ENCODE peak calls at places on chromosomes 16 and 17, in ten cellular contexts. One of them, this sample, is unnamed.

GRCh38 chr17:81885869-81886548 is 5.4 kb downstream of the ALYREF start:
- DNase-seq in foreskin fibroblast: peak
- DNase-seq in endothelial cell: no peak
- DNase-seq in progenitor cell of endocrine pancreas: no peak
- DNase-seq in thoracic aorta: no peak
- DNase-seq in fibroblast of the aortic adventitia: no peak
- DNase-seq in fibroblast of pulmonary artery: no peak
- DNase-seq in AG09309: no peak
- DNase-seq in K562: no peak
- DNase-seq in dorsolateral prefrontal cortex: no peak
- DNase-seq in this sample: no peak

GRCh38 chr17:63696381-63696961 is 3.5 kb downstream of the LIMD2 start:
- DNase-seq in foreskin fibroblast: peak
- DNase-seq in endothelial cell: peak
- DNase-seq in progenitor cell of endocrine pancreas: no peak
- DNase-seq in thoracic aorta: no peak
- DNase-seq in fibroblast of the aortic adventitia: peak
- DNase-seq in fibroblast of pulmonary artery: peak
- DNase-seq in AG09309: no peak
- DNase-seq in K562: peak
- DNase-seq in dorsolateral prefrontal cortex: no peak
- DNase-seq in this sample: peak

GRCh38 chr16:11291021-11291716 is 10.0 kb upstream of the PRM1 start:
- DNase-seq in foreskin fibroblast: peak
- DNase-seq in endothelial cell: no peak
- DNase-seq in progenitor cell of endocrine pancreas: no peak
- DNase-seq in thoracic aorta: no peak
- DNase-seq in fibroblast of the aortic adventitia: no peak
- DNase-seq in fibroblast of pulmonary artery: no peak
- DNase-seq in AG09309: no peak
- DNase-seq in K562: no peak
- DNase-seq in dorsolateral prefrontal cortex: no peak
- DNase-seq in this sample: no peak

GRCh38 chr17:77872199-77872598 is 86.3 kb upstream of the TNRC6C start:
- DNase-seq in foreskin fibroblast: no peak
- DNase-seq in endothelial cell: no peak
- DNase-seq in progenitor cell of endocrine pancreas: no peak
- DNase-seq in thoracic aorta: no peak
- DNase-seq in fibroblast of the aortic adventitia: no peak
- DNase-seq in fibroblast of pulmonary artery: no peak
- DNase-seq in AG09309: no peak
- DNase-seq in K562: no peak
- DNase-seq in dorsolateral prefrontal cortex: no peak
- DNase-seq in this sample: no peak

GRCh38 chr17:70168044-70168978 is 1.0 kb upstream of the KCNJ2 start:
- DNase-seq in foreskin fibroblast: peak
- DNase-seq in endothelial cell: peak
- DNase-seq in progenitor cell of endocrine pancreas: peak
- DNase-seq in thoracic aorta: no peak
- DNase-seq in fibroblast of the aortic adventitia: peak
- DNase-seq in fibroblast of pulmonary artery: peak
- DNase-seq in AG09309: peak
- DNase-seq in K562: peak
- DNase-seq in dorsolateral prefrontal cortex: peak
- DNase-seq in this sample: peak

GRCh38 chr17:15651583-15652110 is 32.1 kb upstream of the FBXW10B start:
- DNase-seq in foreskin fibroblast: peak
- DNase-seq in endothelial cell: no peak
- DNase-seq in progenitor cell of endocrine pancreas: no peak
- DNase-seq in thoracic aorta: peak
- DNase-seq in fibroblast of the aortic adventitia: peak
- DNase-seq in fibroblast of pulmonary artery: peak
- DNase-seq in AG09309: peak
- DNase-seq in K562: peak
- DNase-seq in dorsolateral prefrontal cortex: peak
- DNase-seq in this sample: peak

GRCh38 chr17:40309031-40309937 is at the start of gene RARA:
- DNase-seq in foreskin fibroblast: peak
- DNase-seq in endothelial cell: peak
- DNase-seq in progenitor cell of endocrine pancreas: no peak
- DNase-seq in thoracic aorta: no peak
- DNase-seq in fibroblast of the aortic adventitia: peak
- DNase-seq in fibroblast of pulmonary artery: peak
- DNase-seq in AG09309: no peak
- DNase-seq in K562: peak
- DNase-seq in dorsolateral prefrontal cortex: peak
- DNase-seq in this sample: peak

GRCh38 chr17:46859996-46860395 is 8.6 kb downstream of the WNT9B start:
- DNase-seq in foreskin fibroblast: no peak
- DNase-seq in endothelial cell: no peak
- DNase-seq in progenitor cell of endocrine pancreas: no peak
- DNase-seq in thoracic aorta: no peak
- DNase-seq in fibroblast of the aortic adventitia: no peak
- DNase-seq in fibroblast of pulmonary artery: no peak
- DNase-seq in AG09309: no peak
- DNase-seq in K562: no peak
- DNase-seq in dorsolateral prefrontal cortex: no peak
- DNase-seq in this sample: no peak

GRCh38 chr17:64216385-64217248 is 46.4 kb downstream of the TEX2 start:
- DNase-seq in foreskin fibroblast: peak
- DNase-seq in endothelial cell: no peak
- DNase-seq in progenitor cell of endocrine pancreas: no peak
- DNase-seq in thoracic aorta: no peak
- DNase-seq in fibroblast of the aortic adventitia: peak
- DNase-seq in fibroblast of pulmonary artery: peak
- DNase-seq in AG09309: no peak
- DNase-seq in K562: peak
- DNase-seq in dorsolateral prefrontal cortex: no peak
- DNase-seq in this sample: peak

GRCh38 chr16:68062910-68063393 is 22.2 kb upstream of the NFATC3 start:
- DNase-seq in foreskin fibroblast: no peak
- DNase-seq in endothelial cell: no peak
- DNase-seq in progenitor cell of endocrine pancreas: no peak
- DNase-seq in thoracic aorta: no peak
- DNase-seq in fibroblast of the aortic adventitia: no peak
- DNase-seq in fibroblast of pulmonary artery: no peak
- DNase-seq in AG09309: no peak
- DNase-seq in K562: no peak
- DNase-seq in dorsolateral prefrontal cortex: no peak
- DNase-seq in this sample: no peak

GRCh38 chr16:2093793-2094192 is 41.9 kb downstream of the PKD1 start:
- DNase-seq in foreskin fibroblast: no peak
- DNase-seq in endothelial cell: no peak
- DNase-seq in progenitor cell of endocrine pancreas: no peak
- DNase-seq in thoracic aorta: no peak
- DNase-seq in fibroblast of the aortic adventitia: no peak
- DNase-seq in fibroblast of pulmonary artery: no peak
- DNase-seq in AG09309: no peak
- DNase-seq in K562: no peak
- DNase-seq in dorsolateral prefrontal cortex: no peak
- DNase-seq in this sample: no peak

GRCh38 chr17:77572851-77573250 is 385.7 kb upstream of the TNRC6C start:
- DNase-seq in foreskin fibroblast: no peak
- DNase-seq in endothelial cell: no peak
- DNase-seq in progenitor cell of endocrine pancreas: no peak
- DNase-seq in thoracic aorta: no peak
- DNase-seq in fibroblast of the aortic adventitia: no peak
- DNase-seq in fibroblast of pulmonary artery: no peak
- DNase-seq in AG09309: no peak
- DNase-seq in K562: no peak
- DNase-seq in dorsolateral prefrontal cortex: no peak
- DNase-seq in this sample: no peak

GRCh38 chr17:74539281-74539820 is 6.6 kb downstream of the CD300C start:
- DNase-seq in foreskin fibroblast: no peak
- DNase-seq in endothelial cell: no peak
- DNase-seq in progenitor cell of endocrine pancreas: no peak
- DNase-seq in thoracic aorta: no peak
- DNase-seq in fibroblast of the aortic adventitia: no peak
- DNase-seq in fibroblast of pulmonary artery: no peak
- DNase-seq in AG09309: no peak
- DNase-seq in K562: no peak
- DNase-seq in dorsolateral prefrontal cortex: no peak
- DNase-seq in this sample: no peak

GRCh38 chr16:27778171-27778925 is 228.4 kb downstream of the KATNIP start:
- DNase-seq in foreskin fibroblast: no peak
- DNase-seq in endothelial cell: no peak
- DNase-seq in progenitor cell of endocrine pancreas: no peak
- DNase-seq in thoracic aorta: no peak
- DNase-seq in fibroblast of the aortic adventitia: no peak
- DNase-seq in fibroblast of pulmonary artery: no peak
- DNase-seq in AG09309: no peak
- DNase-seq in K562: no peak
- DNase-seq in dorsolateral prefrontal cortex: no peak
- DNase-seq in this sample: no peak

GRCh38 chr16:27780468-27781194 is 230.7 kb downstream of the KATNIP start:
- DNase-seq in foreskin fibroblast: no peak
- DNase-seq in endothelial cell: no peak
- DNase-seq in progenitor cell of endocrine pancreas: no peak
- DNase-seq in thoracic aorta: no peak
- DNase-seq in fibroblast of the aortic adventitia: no peak
- DNase-seq in fibroblast of pulmonary artery: no peak
- DNase-seq in AG09309: no peak
- DNase-seq in K562: no peak
- DNase-seq in dorsolateral prefrontal cortex: no peak
- DNase-seq in this sample: no peak

GRCh38 chr16:27778926-27779570 is 229.1 kb downstream of the KATNIP start:
- DNase-seq in foreskin fibroblast: no peak
- DNase-seq in endothelial cell: no peak
- DNase-seq in progenitor cell of endocrine pancreas: no peak
- DNase-seq in thoracic aorta: no peak
- DNase-seq in fibroblast of the aortic adventitia: no peak
- DNase-seq in fibroblast of pulmonary artery: no peak
- DNase-seq in AG09309: no peak
- DNase-seq in K562: no peak
- DNase-seq in dorsolateral prefrontal cortex: no peak
- DNase-seq in this sample: no peak

GRCh38 chr16:27781195-27781524 is 231.2 kb downstream of the KATNIP start:
- DNase-seq in foreskin fibroblast: no peak
- DNase-seq in endothelial cell: no peak
- DNase-seq in progenitor cell of endocrine pancreas: no peak
- DNase-seq in thoracic aorta: no peak
- DNase-seq in fibroblast of the aortic adventitia: peak
- DNase-seq in fibroblast of pulmonary artery: peak
- DNase-seq in AG09309: no peak
- DNase-seq in K562: no peak
- DNase-seq in dorsolateral prefrontal cortex: no peak
- DNase-seq in this sample: no peak

GRCh38 chr16:27779719-27780161 is 229.8 kb downstream of the KATNIP start:
- DNase-seq in foreskin fibroblast: peak
- DNase-seq in endothelial cell: peak
- DNase-seq in progenitor cell of endocrine pancreas: peak
- DNase-seq in thoracic aorta: no peak
- DNase-seq in fibroblast of the aortic adventitia: peak
- DNase-seq in fibroblast of pulmonary artery: peak
- DNase-seq in AG09309: peak
- DNase-seq in K562: peak
- DNase-seq in dorsolateral prefrontal cortex: peak
- DNase-seq in this sample: no peak
- TF ChIP-seq CTCF in foreskin fibroblast: peak
- TF ChIP-seq CTCF in endothelial cell: peak
- TF ChIP-seq CTCF in progenitor cell of endocrine pancreas: peak
- TF ChIP-seq CTCF in thoracic aorta: peak
- TF ChIP-seq CTCF in fibroblast of the aortic adventitia: peak
- TF ChIP-seq CTCF in fibroblast of pulmonary artery: peak
- TF ChIP-seq CTCF in AG09309: peak
- TF ChIP-seq CTCF in K562: peak
- TF ChIP-seq CTCF in dorsolateral prefrontal cortex: peak
- TF ChIP-seq CTCF in this sample: no peak

GRCh38 chr16:85422374-85423185 is 190.5 kb upstream of the GSE1 start:
- DNase-seq in foreskin fibroblast: peak
- DNase-seq in endothelial cell: peak
- DNase-seq in progenitor cell of endocrine pancreas: peak
- DNase-seq in thoracic aorta: no peak
- DNase-seq in fibroblast of the aortic adventitia: no peak
- DNase-seq in fibroblast of pulmonary artery: no peak
- DNase-seq in AG09309: no peak
- DNase-seq in K562: peak
- DNase-seq in dorsolateral prefrontal cortex: no peak
- DNase-seq in this sample: no peak
- TF ChIP-seq CTCF in foreskin fibroblast: no peak
- TF ChIP-seq CTCF in endothelial cell: no peak
- TF ChIP-seq CTCF in progenitor cell of endocrine pancreas: peak
- TF ChIP-seq CTCF in thoracic aorta: no peak
- TF ChIP-seq CTCF in fibroblast of the aortic adventitia: no peak
- TF ChIP-seq CTCF in fibroblast of pulmonary artery: no peak
- TF ChIP-seq CTCF in AG09309: no peak
- TF ChIP-seq CTCF in K562: no peak
- TF ChIP-seq CTCF in dorsolateral prefrontal cortex: no peak
- TF ChIP-seq CTCF in this sample: no peak

GRCh38 chr16:85634747-85635544 is 21.8 kb downstream of the GSE1 start:
- DNase-seq in foreskin fibroblast: no peak
- DNase-seq in endothelial cell: peak
- DNase-seq in progenitor cell of endocrine pancreas: no peak
- DNase-seq in thoracic aorta: no peak
- DNase-seq in fibroblast of the aortic adventitia: no peak
- DNase-seq in fibroblast of pulmonary artery: no peak
- DNase-seq in AG09309: no peak
- DNase-seq in K562: no peak
- DNase-seq in dorsolateral prefrontal cortex: no peak
- DNase-seq in this sample: no peak
- TF ChIP-seq CTCF in foreskin fibroblast: no peak
- TF ChIP-seq CTCF in endothelial cell: peak
- TF ChIP-seq CTCF in progenitor cell of endocrine pancreas: peak
- TF ChIP-seq CTCF in thoracic aorta: no peak
- TF ChIP-seq CTCF in fibroblast of the aortic adventitia: no peak
- TF ChIP-seq CTCF in fibroblast of pulmonary artery: no peak
- TF ChIP-seq CTCF in AG09309: peak
- TF ChIP-seq CTCF in K562: peak
- TF ChIP-seq CTCF in dorsolateral prefrontal cortex: no peak
- TF ChIP-seq CTCF in this sample: no peak

DNA sequence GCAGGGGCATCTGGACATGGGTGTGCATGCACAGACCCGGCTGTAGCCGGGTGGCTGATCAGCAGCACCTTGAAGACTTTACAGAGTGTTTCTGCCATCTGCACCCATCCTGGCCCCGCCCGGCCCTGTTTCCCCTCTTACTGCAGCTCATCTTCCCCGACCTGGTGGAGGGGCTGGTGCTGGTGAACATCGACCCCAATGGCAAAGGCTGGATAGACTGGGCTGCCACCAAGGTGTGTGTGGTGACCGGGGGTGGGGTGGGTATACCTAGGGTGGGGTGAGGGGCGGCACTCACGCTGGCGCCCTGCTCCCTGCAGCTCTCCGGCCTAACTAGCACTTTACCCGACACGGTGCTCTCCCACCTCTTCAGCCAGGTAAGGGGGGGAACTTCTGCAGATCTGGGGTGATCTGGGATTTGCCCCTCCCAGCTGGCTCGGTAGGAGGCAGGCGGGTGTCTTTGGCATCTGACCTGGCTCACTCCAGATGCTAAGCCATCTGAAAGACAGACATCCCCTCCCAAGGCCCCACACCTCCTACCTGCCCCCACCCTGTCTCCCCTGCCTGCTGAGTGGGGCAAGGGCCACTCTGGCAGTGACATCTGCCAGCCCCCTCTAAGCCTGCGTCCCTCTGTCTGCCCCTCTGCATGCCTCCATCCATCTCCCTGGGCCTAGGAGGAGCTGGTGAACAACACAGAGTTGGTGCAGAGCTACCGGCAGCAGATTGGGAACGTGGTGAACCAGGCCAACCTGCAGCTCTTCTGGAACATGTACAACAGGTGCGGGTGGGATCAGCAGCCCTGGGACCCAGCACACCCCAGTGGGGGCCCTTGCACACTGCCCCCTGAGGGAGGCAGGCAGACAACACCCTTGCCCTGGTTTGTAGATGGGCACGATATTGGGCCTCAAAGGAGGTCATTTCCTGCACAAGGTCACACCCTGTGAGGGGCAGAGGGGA is 6.6 kb downstream of the NDRG4 start:
- DNase-seq in foreskin fibroblast: no peak
- DNase-seq in endothelial cell: no peak
- DNase-seq in progenitor cell of endocrine pancreas: no peak
- DNase-seq in thoracic aorta: no peak
- DNase-seq in fibroblast of the aortic adventitia: no peak
- DNase-seq in fibroblast of pulmonary artery: no peak
- DNase-seq in AG09309: no peak
- DNase-seq in K562: no peak
- DNase-seq in dorsolateral prefrontal cortex: no peak
- DNase-seq in this sample: peak
- TF ChIP-seq CTCF in foreskin fibroblast: no peak
- TF ChIP-seq CTCF in endothelial cell: no peak
- TF ChIP-seq CTCF in progenitor cell of endocrine pancreas: no peak
- TF ChIP-seq CTCF in thoracic aorta: no peak
- TF ChIP-seq CTCF in fibroblast of the aortic adventitia: no peak
- TF ChIP-seq CTCF in fibroblast of pulmonary artery: no peak
- TF ChIP-seq CTCF in AG09309: no peak
- TF ChIP-seq CTCF in K562: no peak
- TF ChIP-seq CTCF in dorsolateral prefrontal cortex: no peak
- TF ChIP-seq CTCF in this sample: no peak

This sample was measured in GM13976.